ENCODE peak calls at places on chromosomes 1 and 21, in eight cellular contexts. Q is psoas muscle, L is fibroblast of pulmonary artery, E is kidney epithelial cell, O is colonic mucosa, V is IMR-90, C is pancreas, R is HFF-Myc. B is an unnamed sample.

GRCh38 chr1:207822602-207823451 is 71.0 kb downstream of the CD46 start:
- DNase-seq in Q (peak), L (no peak), E (no peak), O (peak), V (peak), C (peak), R (no peak), B (peak)

GRCh38 chr1:91725961-91726704 is 159.8 kb downstream of the TGFBR3 start:
- DNase-seq in Q (peak), L (peak), E (no peak), O (no peak), V (peak), C (no peak), R (peak), B (peak)

GRCh38 chr1:87072904-87073303 is 158.5 kb downstream of the HS2ST1 start:
- DNase-seq in Q (no peak), L (no peak), E (no peak), O (no peak), V (no peak), C (no peak), R (no peak), B (no peak)

GRCh38 chr1:214551436-214552173 is at the start of gene PTPN14:
- DNase-seq in Q (peak), L (peak), E (peak), O (peak), V (peak), C (peak), R (peak), B (peak)

GRCh38 chr1:83929184-83929583 is 69.7 kb downstream of the TTLL7 start:
- DNase-seq in Q (no peak), L (peak), E (no peak), O (no peak), V (peak), C (no peak), R (no peak), B (peak)

GRCh38 chr1:33470495-33471012 is 1.9 kb upstream of the ZSCAN20 start:
- DNase-seq in Q (peak), L (peak), E (no peak), O (peak), V (peak), C (peak), R (peak), B (peak)

GRCh38 chr1:160360227-160360695 is 6.6 kb upstream of the NHLH1 start:
- DNase-seq in Q (no peak), L (no peak), E (no peak), O (no peak), V (no peak), C (no peak), R (no peak), B (no peak)

GRCh38 chr21:32916522-32917099 is 109.1 kb upstream of the OLIG2 start:
- DNase-seq in Q (no peak), L (no peak), E (no peak), O (no peak), V (no peak), C (no peak), R (no peak), B (peak)

GRCh38 chr1:224170748-224171478 is 12.1 kb upstream of the DEGS1 start:
- DNase-seq in Q (no peak), L (peak), E (no peak), O (no peak), V (no peak), C (no peak), R (no peak), B (peak)

GRCh38 chr1:27597036-27597435 is 6.9 kb downstream of the AHDC1 start:
- DNase-seq in Q (no peak), L (no peak), E (no peak), O (no peak), V (no peak), C (no peak), R (no peak), B (no peak)

GRCh38 chr1:61518670-61519400 is 206.1 kb downstream of the TM2D1 start:
- DNase-seq in Q (no peak), L (no peak), E (no peak), O (no peak), V (no peak), C (no peak), R (no peak), B (peak)

GRCh38 chr1:115717541-115717940 is 51.0 kb downstream of the CASQ2 start:
- DNase-seq in Q (peak), L (peak), E (no peak), O (peak), V (peak), C (peak), R (no peak), B (peak)

GRCh38 chr1:236143104-236143948 is 987 bp downstream of the GPR137B start:
- DNase-seq in Q (no peak), L (peak), E (no peak), O (no peak), V (peak), C (no peak), R (no peak), B (peak)

DNA sequence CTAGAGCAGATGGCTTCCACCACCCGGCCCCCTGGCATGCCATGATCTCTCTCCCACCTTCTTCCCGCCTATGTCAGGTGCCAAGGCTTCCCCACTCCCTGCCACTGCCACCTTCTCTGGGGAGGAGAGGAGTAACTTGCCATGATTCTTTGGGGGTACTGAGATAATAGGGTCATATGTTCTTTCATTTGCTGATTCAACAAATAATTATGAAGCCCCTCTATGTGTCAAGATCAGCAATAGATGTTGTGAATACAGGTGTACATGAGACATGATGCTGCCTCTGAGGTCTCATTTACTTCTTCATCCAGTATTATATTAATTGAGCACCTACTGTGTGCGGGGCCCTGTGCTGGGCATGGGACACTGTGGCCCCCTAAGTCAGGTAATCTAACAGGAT is 6.0 kb upstream of the VWA5B1 start:
- DNase-seq in Q (no peak), L (no peak), E (no peak), O (no peak), V (no peak), C (no peak), R (no peak), B (no peak)
- TF ChIP-seq CTCF in Q (no peak), L (no peak), E (no peak), O (no peak), V (no peak), C (no peak), R (no peak), B (no peak)

GRCh38 chr1:229624906-229625871 is 733 bp downstream of the TAF5L start:
- DNase-seq in Q (peak), L (peak), E (no peak), O (peak), V (peak), C (peak), R (peak), B (peak)

GRCh38 chr1:229621663-229622062 is 4.3 kb downstream of the TAF5L start:
- DNase-seq in Q (no peak), L (no peak), E (no peak), O (no peak), V (peak), C (no peak), R (no peak), B (peak)

GRCh38 chr1:229624521-229624905 is 1.4 kb downstream of the TAF5L start:
- DNase-seq in Q (no peak), L (no peak), E (no peak), O (no peak), V (no peak), C (no peak), R (no peak), B (no peak)

GRCh38 chr1:229623225-229623624 is 2.7 kb downstream of the TAF5L start:
- DNase-seq in Q (no peak), L (no peak), E (no peak), O (no peak), V (no peak), C (no peak), R (no peak), B (no peak)

GRCh38 chr1:229623838-229624237 is 2.1 kb downstream of the TAF5L start:
- DNase-seq in Q (no peak), L (no peak), E (no peak), O (no peak), V (no peak), C (no peak), R (no peak), B (no peak)
- H3K4me3 ChIP-seq in Q (peak), L (no peak), E (no peak), O (no peak), V (no peak), C (no peak), R (no peak), B (no peak)

GRCh38 chr1:154186177-154186576 is 5.7 kb downstream of the TPM3 start:
- DNase-seq in Q (peak), L (peak), E (no peak), O (peak), V (peak), C (peak), R (no peak), B (peak)
- TF ChIP-seq CTCF in Q (peak), L (peak), E (peak), O (peak), V (peak), C (peak), R (peak), B (peak)

GRCh38 chr1:6489383-6489765 is 2.1 kb downstream of the PLEKHG5 start:
- DNase-seq in Q (no peak), L (no peak), E (no peak), O (no peak), V (no peak), C (no peak), R (no peak), B (no peak)

GRCh38 chr1:6491076-6491449 is 404 bp downstream of the PLEKHG5 start:
- DNase-seq in Q (no peak), L (no peak), E (no peak), O (no peak), V (no peak), C (no peak), R (no peak), B (no peak)

GRCh38 chr1:6488602-6489382 is 2.7 kb downstream of the PLEKHG5 start:
- DNase-seq in Q (no peak), L (no peak), E (no peak), O (peak), V (no peak), C (no peak), R (no peak), B (no peak)

GRCh38 chr1:6490181-6491075 is 1.0 kb downstream of the PLEKHG5 start:
- DNase-seq in Q (no peak), L (peak), E (no peak), O (peak), V (peak), C (peak), R (peak), B (peak)

GRCh38 chr1:6489799-6490180 is 1.7 kb downstream of the PLEKHG5 start:
- DNase-seq in Q (peak), L (peak), E (no peak), O (peak), V (peak), C (peak), R (peak), B (peak)
- H3K4me3 ChIP-seq in Q (peak), L (peak), E (peak), O (peak), V (peak), C (peak), R (peak), B (peak)

GRCh38 chr1:47568763-47569162 is 130.9 kb downstream of the FOXD2 start:
- DNase-seq in Q (no peak), L (no peak), E (no peak), O (no peak), V (no peak), C (no peak), R (no peak), B (no peak)

GRCh38 chr1:47569261-47569660 is 131.4 kb downstream of the FOXD2 start:
- DNase-seq in Q (no peak), L (no peak), E (no peak), O (no peak), V (no peak), C (no peak), R (no peak), B (no peak)

GRCh38 chr1:47571161-47571560 is 133.3 kb downstream of the FOXD2 start:
- DNase-seq in Q (no peak), L (no peak), E (no peak), O (no peak), V (no peak), C (no peak), R (no peak), B (no peak)

GRCh38 chr1:47571952-47572351 is 134.1 kb downstream of the FOXD2 start:
- DNase-seq in Q (no peak), L (no peak), E (no peak), O (no peak), V (no peak), C (no peak), R (no peak), B (no peak)

GRCh38 chr1:47569681-47570470 is 132.0 kb downstream of the FOXD2 start:
- DNase-seq in Q (no peak), L (peak), E (peak), O (peak), V (peak), C (peak), R (peak), B (peak)
- TF ChIP-seq CTCF in Q (no peak), L (peak), E (peak), O (peak), V (peak), C (no peak), R (peak), B (peak)

B was measured in fibroblast of mammary gland.